ENCODE peak calls at places on chromosome 1, in nine cellular contexts. One of them, this sample, is unnamed. For H3K4me1, the result is how much of the 10 kb centered on the place peaks cover.

GRCh38 chr1:6116137-6116536 is 64.0 kb downstream of the CHD5 start:
- DNase-seq in lung: no peak
- DNase-seq in IMR-90: peak
- DNase-seq in PC-3: peak
- DNase-seq in cardiac muscle cell: no peak
- DNase-seq in left ventricle myocardium inferior: no peak
- DNase-seq in fibroblast of lung: peak
- DNase-seq in A549: no peak
- DNase-seq in pancreas: no peak
- DNase-seq in this sample: no peak

GRCh38 chr1:94398356-94398755 is 19.8 kb upstream of the ABCD3 start:
- DNase-seq in lung: no peak
- DNase-seq in IMR-90: peak
- DNase-seq in PC-3: peak
- DNase-seq in cardiac muscle cell: no peak
- DNase-seq in left ventricle myocardium inferior: no peak
- DNase-seq in fibroblast of lung: no peak
- DNase-seq in A549: no peak
- DNase-seq in pancreas: no peak
- DNase-seq in this sample: no peak

GRCh38 chr1:67685558-67686271 is 714 bp downstream of the GADD45A start:
- DNase-seq in lung: peak
- DNase-seq in IMR-90: no peak
- DNase-seq in PC-3: peak
- DNase-seq in cardiac muscle cell: peak
- DNase-seq in left ventricle myocardium inferior: peak
- DNase-seq in fibroblast of lung: peak
- DNase-seq in A549: no peak
- DNase-seq in pancreas: peak
- DNase-seq in this sample: peak

GRCh38 chr1:68625636-68626035 is 128.8 kb upstream of the DEPDC1 start:
- DNase-seq in lung: no peak
- DNase-seq in IMR-90: no peak
- DNase-seq in PC-3: no peak
- DNase-seq in cardiac muscle cell: no peak
- DNase-seq in left ventricle myocardium inferior: no peak
- DNase-seq in fibroblast of lung: no peak
- DNase-seq in A549: no peak
- DNase-seq in pancreas: no peak
- DNase-seq in this sample: no peak

GRCh38 chr1:160768295-160768657 is 27.7 kb upstream of the LY9 start:
- DNase-seq in lung: no peak
- DNase-seq in IMR-90: no peak
- DNase-seq in PC-3: peak
- DNase-seq in cardiac muscle cell: peak
- DNase-seq in left ventricle myocardium inferior: peak
- DNase-seq in fibroblast of lung: no peak
- DNase-seq in A549: no peak
- DNase-seq in pancreas: no peak
- DNase-seq in this sample: peak

GRCh38 chr1:89995595-89996397 is 886 bp downstream of the ZNF326 start:
- DNase-seq in lung: no peak
- DNase-seq in IMR-90: no peak
- DNase-seq in PC-3: peak
- DNase-seq in cardiac muscle cell: no peak
- DNase-seq in left ventricle myocardium inferior: no peak
- DNase-seq in fibroblast of lung: peak
- DNase-seq in A549: no peak
- DNase-seq in pancreas: no peak
- DNase-seq in this sample: no peak

GRCh38 chr1:31567956-31568570 is 8.3 kb upstream of the TINAGL1 start:
- DNase-seq in lung: no peak
- DNase-seq in IMR-90: no peak
- DNase-seq in PC-3: no peak
- DNase-seq in cardiac muscle cell: no peak
- DNase-seq in left ventricle myocardium inferior: no peak
- DNase-seq in fibroblast of lung: peak
- DNase-seq in A549: no peak
- DNase-seq in pancreas: no peak
- DNase-seq in this sample: no peak

GRCh38 chr1:38533772-38534472 is 325.6 kb downstream of the RRAGC start:
- DNase-seq in lung: no peak
- DNase-seq in IMR-90: no peak
- DNase-seq in PC-3: no peak
- DNase-seq in cardiac muscle cell: no peak
- DNase-seq in left ventricle myocardium inferior: no peak
- DNase-seq in fibroblast of lung: no peak
- DNase-seq in A549: no peak
- DNase-seq in pancreas: no peak
- DNase-seq in this sample: no peak

GRCh38 chr1:165645654-165646366 is 14.8 kb downstream of the MGST3 start:
- DNase-seq in lung: no peak
- DNase-seq in IMR-90: no peak
- DNase-seq in PC-3: peak
- DNase-seq in cardiac muscle cell: no peak
- DNase-seq in left ventricle myocardium inferior: peak
- DNase-seq in fibroblast of lung: peak
- DNase-seq in A549: peak
- DNase-seq in pancreas: peak
- DNase-seq in this sample: no peak

GRCh38 chr1:54537611-54538010 is 10.4 kb upstream of the ACOT11 start:
- DNase-seq in lung: no peak
- DNase-seq in IMR-90: no peak
- DNase-seq in PC-3: no peak
- DNase-seq in cardiac muscle cell: no peak
- DNase-seq in left ventricle myocardium inferior: no peak
- DNase-seq in fibroblast of lung: no peak
- DNase-seq in A549: no peak
- DNase-seq in pancreas: no peak
- DNase-seq in this sample: no peak

GRCh38 chr1:98005326-98006010 is 84.6 kb upstream of the DPYD start:
- DNase-seq in lung: no peak
- DNase-seq in IMR-90: peak
- DNase-seq in PC-3: peak
- DNase-seq in cardiac muscle cell: no peak
- DNase-seq in left ventricle myocardium inferior: no peak
- DNase-seq in fibroblast of lung: peak
- DNase-seq in A549: peak
- DNase-seq in pancreas: no peak
- DNase-seq in this sample: no peak

GRCh38 chr1:16420719-16421118 is 16.5 kb downstream of the SPATA21 start:
- DNase-seq in lung: no peak
- DNase-seq in IMR-90: no peak
- DNase-seq in PC-3: no peak
- DNase-seq in cardiac muscle cell: no peak
- DNase-seq in left ventricle myocardium inferior: no peak
- DNase-seq in fibroblast of lung: no peak
- DNase-seq in A549: no peak
- DNase-seq in pancreas: no peak
- DNase-seq in this sample: no peak

GRCh38 chr1:19661721-19662228 is 2.9 kb upstream of the HTR6 start:
- DNase-seq in lung: no peak
- DNase-seq in IMR-90: peak
- DNase-seq in PC-3: peak
- DNase-seq in cardiac muscle cell: peak
- DNase-seq in left ventricle myocardium inferior: no peak
- DNase-seq in fibroblast of lung: peak
- DNase-seq in A549: no peak
- DNase-seq in pancreas: no peak
- DNase-seq in this sample: no peak

GRCh38 chr1:23613191-23614126 is 54.2 kb upstream of the ID3 start:
- DNase-seq in lung: no peak
- DNase-seq in IMR-90: no peak
- DNase-seq in PC-3: no peak
- DNase-seq in cardiac muscle cell: no peak
- DNase-seq in left ventricle myocardium inferior: no peak
- DNase-seq in fibroblast of lung: no peak
- DNase-seq in A549: no peak
- DNase-seq in pancreas: no peak
- DNase-seq in this sample: no peak

GRCh38 chr1:180899262-180899661 is 13.4 kb upstream of the KIAA1614 start:
- DNase-seq in lung: no peak
- DNase-seq in IMR-90: no peak
- DNase-seq in PC-3: no peak
- DNase-seq in cardiac muscle cell: no peak
- DNase-seq in left ventricle myocardium inferior: no peak
- DNase-seq in fibroblast of lung: no peak
- DNase-seq in A549: no peak
- DNase-seq in pancreas: no peak
- DNase-seq in this sample: peak

GRCh38 chr1:36786425-36786824 is 247.9 kb downstream of the GRIK3 start:
- DNase-seq in lung: no peak
- DNase-seq in IMR-90: no peak
- DNase-seq in PC-3: no peak
- DNase-seq in cardiac muscle cell: no peak
- DNase-seq in left ventricle myocardium inferior: no peak
- DNase-seq in fibroblast of lung: no peak
- DNase-seq in A549: no peak
- DNase-seq in pancreas: no peak
- DNase-seq in this sample: no peak

GRCh38 chr1:36783475-36783874 is 250.8 kb downstream of the GRIK3 start:
- DNase-seq in lung: no peak
- DNase-seq in IMR-90: no peak
- DNase-seq in PC-3: no peak
- DNase-seq in cardiac muscle cell: no peak
- DNase-seq in left ventricle myocardium inferior: no peak
- DNase-seq in fibroblast of lung: no peak
- DNase-seq in A549: no peak
- DNase-seq in pancreas: no peak
- DNase-seq in this sample: no peak

GRCh38 chr1:36789535-36789934 is 244.8 kb downstream of the GRIK3 start:
- DNase-seq in lung: no peak
- DNase-seq in IMR-90: no peak
- DNase-seq in PC-3: no peak
- DNase-seq in cardiac muscle cell: no peak
- DNase-seq in left ventricle myocardium inferior: no peak
- DNase-seq in fibroblast of lung: no peak
- DNase-seq in A549: no peak
- DNase-seq in pancreas: no peak
- DNase-seq in this sample: no peak

GRCh38 chr1:36784147-36784862 is 250.0 kb downstream of the GRIK3 start:
- DNase-seq in lung: no peak
- DNase-seq in IMR-90: no peak
- DNase-seq in PC-3: no peak
- DNase-seq in cardiac muscle cell: peak
- DNase-seq in left ventricle myocardium inferior: no peak
- DNase-seq in fibroblast of lung: no peak
- DNase-seq in A549: no peak
- DNase-seq in pancreas: no peak
- DNase-seq in this sample: no peak

DNA sequence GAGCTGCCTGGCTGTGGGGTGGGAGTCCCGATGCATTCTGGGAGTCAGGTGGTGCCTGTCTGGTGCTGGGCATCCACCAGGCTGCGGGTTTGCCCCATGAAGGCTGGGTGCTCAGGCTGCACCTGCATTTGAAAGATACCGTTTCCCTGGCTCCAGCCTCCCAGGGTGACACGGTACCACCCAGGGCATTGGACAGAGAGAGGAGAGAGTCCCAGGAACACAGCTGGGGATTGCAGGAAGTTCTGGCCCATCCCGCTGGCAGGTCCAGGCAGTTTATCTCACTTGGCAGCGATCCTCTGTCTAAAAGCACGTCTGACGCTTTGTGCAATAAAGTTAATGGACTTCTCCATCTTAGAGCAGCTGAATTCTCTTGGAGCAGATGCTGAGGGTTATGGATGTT is 247.0 kb downstream of the GRIK3 start:
- DNase-seq in lung: no peak
- DNase-seq in IMR-90: no peak
- DNase-seq in PC-3: no peak
- DNase-seq in cardiac muscle cell: no peak
- DNase-seq in left ventricle myocardium inferior: no peak
- DNase-seq in fibroblast of lung: no peak
- DNase-seq in A549: no peak
- DNase-seq in pancreas: no peak
- DNase-seq in this sample: no peak
- H3K4me3 ChIP-seq in lung: no peak
- H3K4me3 ChIP-seq in IMR-90: no peak
- H3K4me3 ChIP-seq in PC-3: no peak
- H3K4me3 ChIP-seq in cardiac muscle cell: no peak
- H3K4me3 ChIP-seq in left ventricle myocardium inferior: no peak
- H3K4me3 ChIP-seq in fibroblast of lung: no peak
- H3K4me3 ChIP-seq in A549: no peak
- H3K4me3 ChIP-seq in pancreas: no peak
- H3K4me3 ChIP-seq in this sample: no peak

DNA sequence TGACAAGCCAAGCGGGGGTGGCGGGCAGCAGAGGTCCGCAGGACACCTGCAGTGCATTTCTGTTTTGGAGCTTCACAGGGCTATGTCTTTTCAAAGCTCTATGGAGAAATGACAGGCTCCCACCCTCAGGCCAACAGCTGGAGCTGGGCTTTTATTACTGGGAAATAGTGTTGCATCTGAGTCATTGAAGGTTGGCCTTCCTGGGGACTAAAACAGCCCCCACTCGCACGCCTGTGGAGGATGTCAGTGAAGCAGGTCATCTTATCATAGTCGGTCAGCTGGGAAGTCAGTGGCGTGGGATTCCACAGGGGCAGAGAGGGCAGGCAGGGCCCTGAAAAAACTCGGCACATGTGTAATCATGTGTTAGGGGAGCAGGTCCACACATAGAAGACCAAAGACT is 55.3 kb downstream of the NTPCR start:
- DNase-seq in lung: no peak
- DNase-seq in IMR-90: peak
- DNase-seq in PC-3: peak
- DNase-seq in cardiac muscle cell: no peak
- DNase-seq in left ventricle myocardium inferior: no peak
- DNase-seq in fibroblast of lung: peak
- DNase-seq in A549: no peak
- DNase-seq in pancreas: no peak
- DNase-seq in this sample: no peak
- TF ChIP-seq CTCF in lung: no peak
- TF ChIP-seq CTCF in IMR-90: no peak
- TF ChIP-seq CTCF in PC-3: no peak
- TF ChIP-seq CTCF in cardiac muscle cell: no peak
- TF ChIP-seq CTCF in left ventricle myocardium inferior: no peak
- TF ChIP-seq CTCF in fibroblast of lung: no peak
- TF ChIP-seq CTCF in A549: no peak
- TF ChIP-seq CTCF in pancreas: no peak
- TF ChIP-seq CTCF in this sample: no peak

DNA sequence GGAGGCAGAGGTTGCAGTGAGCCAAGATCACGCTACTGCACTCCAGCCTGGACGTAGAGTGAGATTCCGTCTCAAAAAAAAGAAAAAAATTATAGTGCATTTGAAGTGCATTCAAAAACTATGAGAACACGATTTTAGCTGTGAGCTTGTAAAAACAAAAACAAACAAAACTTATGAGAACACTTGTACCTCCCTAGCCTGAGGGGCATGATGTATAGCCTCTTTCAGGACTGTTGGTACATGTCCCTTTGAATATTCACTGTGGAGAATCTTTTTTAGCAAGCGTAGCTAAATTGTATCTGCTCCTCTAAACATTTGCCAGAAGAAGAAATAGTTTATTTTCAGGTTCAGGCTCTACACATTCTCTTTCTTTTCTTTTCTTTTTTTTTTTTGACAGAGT is 9.5 kb upstream of the DEGS1 start:
- DNase-seq in lung: no peak
- DNase-seq in IMR-90: no peak
- DNase-seq in PC-3: peak
- DNase-seq in cardiac muscle cell: no peak
- DNase-seq in left ventricle myocardium inferior: no peak
- DNase-seq in fibroblast of lung: no peak
- DNase-seq in A549: no peak
- DNase-seq in pancreas: no peak
- DNase-seq in this sample: no peak
- H3K4me1 ChIP-seq in lung: under half
- H3K4me1 ChIP-seq in IMR-90: under half
- H3K4me1 ChIP-seq in PC-3: under half
- H3K4me1 ChIP-seq in cardiac muscle cell: under half
- H3K4me1 ChIP-seq in left ventricle myocardium inferior: under half
- H3K4me1 ChIP-seq in fibroblast of lung: under half
- H3K4me1 ChIP-seq in A549: under half
- H3K4me1 ChIP-seq in pancreas: under half
- H3K4me1 ChIP-seq in this sample: under half

GRCh38 chr1:34792868-34793727 is at the start of gene GJA4:
- DNase-seq in lung: no peak
- DNase-seq in IMR-90: no peak
- DNase-seq in PC-3: no peak
- DNase-seq in cardiac muscle cell: no peak
- DNase-seq in left ventricle myocardium inferior: peak
- DNase-seq in fibroblast of lung: no peak
- DNase-seq in A549: no peak
- DNase-seq in pancreas: no peak
- DNase-seq in this sample: peak
- H3K4me3 ChIP-seq in lung: peak
- H3K4me3 ChIP-seq in IMR-90: no peak
- H3K4me3 ChIP-seq in PC-3: no peak
- H3K4me3 ChIP-seq in cardiac muscle cell: no peak
- H3K4me3 ChIP-seq in left ventricle myocardium inferior: peak
- H3K4me3 ChIP-seq in fibroblast of lung: no peak
- H3K4me3 ChIP-seq in A549: no peak
- H3K4me3 ChIP-seq in pancreas: peak
- H3K4me3 ChIP-seq in this sample: peak